ENCODE peak calls at places on chromosomes 6 and 20, in six cellular contexts. One of them, this sample, is unnamed.

GRCh38 chr6:89479902-89480301 is 47.0 kb downstream of the ANKRD6 start:
- DNase-seq in K562: no peak
- DNase-seq in GM12878: no peak
- DNase-seq in HepG2: no peak
- DNase-seq in H1: no peak
- DNase-seq in HL-60: no peak
- DNase-seq in this sample: no peak

GRCh38 chr6:150685860-150686259 is 86.2 kb downstream of the PLEKHG1 start:
- DNase-seq in K562: peak
- DNase-seq in HL-60: peak
- DNase-seq in H1: peak
- DNase-seq in HepG2: peak
- DNase-seq in GM12878: peak
- DNase-seq in this sample: peak

GRCh38 chr6:24659547-24659946 is 7.2 kb downstream of the TDP2 start:
- DNase-seq in HL-60: no peak
- DNase-seq in HepG2: no peak
- DNase-seq in K562: no peak
- DNase-seq in H1: no peak
- DNase-seq in GM12878: no peak
- DNase-seq in this sample: no peak

GRCh38 chr6:140857734-140858380 is 1274.9 kb upstream of the GJE1 start:
- DNase-seq in HL-60: no peak
- DNase-seq in GM12878: no peak
- DNase-seq in K562: no peak
- DNase-seq in HepG2: no peak
- DNase-seq in H1: no peak
- DNase-seq in this sample: no peak

GRCh38 chr6:145809785-145810184 is 4.8 kb downstream of the FBXO30 start:
- DNase-seq in HL-60: no peak
- DNase-seq in K562: no peak
- DNase-seq in HepG2: no peak
- DNase-seq in GM12878: no peak
- DNase-seq in H1: no peak
- DNase-seq in this sample: no peak

GRCh38 chr6:136763255-136763654 is 29.0 kb downstream of the MAP3K5 start:
- DNase-seq in HepG2: no peak
- DNase-seq in GM12878: no peak
- DNase-seq in HL-60: no peak
- DNase-seq in K562: no peak
- DNase-seq in H1: no peak
- DNase-seq in this sample: no peak

GRCh38 chr6:47420394-47421371 is 56.9 kb upstream of the CD2AP start:
- DNase-seq in HL-60: no peak
- DNase-seq in H1: no peak
- DNase-seq in HepG2: no peak
- DNase-seq in K562: peak
- DNase-seq in GM12878: no peak
- DNase-seq in this sample: no peak

GRCh38 chr6:23659125-23659524 is 466.9 kb upstream of the NRSN1 start:
- DNase-seq in GM12878: no peak
- DNase-seq in H1: peak
- DNase-seq in HepG2: peak
- DNase-seq in K562: no peak
- DNase-seq in HL-60: no peak
- DNase-seq in this sample: peak

GRCh38 chr20:57089701-57090144 is 176.7 kb downstream of the BMP7 start:
- DNase-seq in K562: peak
- DNase-seq in HepG2: peak
- DNase-seq in GM12878: no peak
- DNase-seq in H1: peak
- DNase-seq in HL-60: peak
- DNase-seq in this sample: peak

GRCh38 chr6:11648436-11648775 is 110.9 kb downstream of the TMEM170B start:
- DNase-seq in GM12878: no peak
- DNase-seq in HepG2: no peak
- DNase-seq in K562: no peak
- DNase-seq in H1: no peak
- DNase-seq in HL-60: no peak
- DNase-seq in this sample: no peak

GRCh38 chr20:9397928-9398327 is 116.5 kb upstream of the LAMP5 start:
- DNase-seq in HepG2: no peak
- DNase-seq in HL-60: no peak
- DNase-seq in H1: no peak
- DNase-seq in GM12878: no peak
- DNase-seq in K562: no peak
- DNase-seq in this sample: no peak

GRCh38 chr6:78340755-78341154 is 526.6 kb upstream of the IRAK1BP1 start:
- DNase-seq in HepG2: no peak
- DNase-seq in GM12878: no peak
- DNase-seq in K562: no peak
- DNase-seq in HL-60: no peak
- DNase-seq in H1: no peak
- DNase-seq in this sample: no peak

GRCh38 chr6:62714112-62714511 is 428.1 kb upstream of the KHDRBS2 start:
- DNase-seq in HL-60: no peak
- DNase-seq in HepG2: no peak
- DNase-seq in H1: no peak
- DNase-seq in K562: no peak
- DNase-seq in GM12878: no peak
- DNase-seq in this sample: no peak

GRCh38 chr6:3471286-3471685 is 14.4 kb upstream of the SLC22A23 start:
- DNase-seq in HepG2: no peak
- DNase-seq in K562: no peak
- DNase-seq in GM12878: no peak
- DNase-seq in H1: no peak
- DNase-seq in HL-60: no peak
- DNase-seq in this sample: no peak

GRCh38 chr6:2848851-2849250 is 7.2 kb upstream of the SERPINB1 start:
- DNase-seq in HepG2: no peak
- DNase-seq in K562: peak
- DNase-seq in H1: no peak
- DNase-seq in HL-60: no peak
- DNase-seq in GM12878: no peak
- DNase-seq in this sample: no peak

GRCh38 chr20:15703171-15703911 is 869.9 kb downstream of the KIF16B start:
- DNase-seq in HepG2: peak
- DNase-seq in H1: no peak
- DNase-seq in K562: no peak
- DNase-seq in GM12878: no peak
- DNase-seq in HL-60: no peak
- DNase-seq in this sample: no peak

GRCh38 chr6:113047148-113047547 is 700.0 kb downstream of the RFPL4B start:
- DNase-seq in GM12878: no peak
- DNase-seq in HepG2: no peak
- DNase-seq in H1: no peak
- DNase-seq in K562: no peak
- DNase-seq in HL-60: no peak
- DNase-seq in this sample: no peak

GRCh38 chr6:82204010-82204409 is 43.5 kb downstream of the IBTK start:
- DNase-seq in HepG2: no peak
- DNase-seq in H1: no peak
- DNase-seq in GM12878: no peak
- DNase-seq in HL-60: no peak
- DNase-seq in K562: no peak
- DNase-seq in this sample: no peak

GRCh38 chr6:82208914-82209313 is 38.6 kb downstream of the IBTK start:
- DNase-seq in H1: no peak
- DNase-seq in GM12878: no peak
- DNase-seq in K562: no peak
- DNase-seq in HepG2: no peak
- DNase-seq in HL-60: no peak
- DNase-seq in this sample: no peak

GRCh38 chr6:82211326-82211725 is 36.2 kb downstream of the IBTK start:
- DNase-seq in GM12878: no peak
- DNase-seq in K562: no peak
- DNase-seq in HepG2: no peak
- DNase-seq in HL-60: no peak
- DNase-seq in H1: no peak
- DNase-seq in this sample: no peak

DNA sequence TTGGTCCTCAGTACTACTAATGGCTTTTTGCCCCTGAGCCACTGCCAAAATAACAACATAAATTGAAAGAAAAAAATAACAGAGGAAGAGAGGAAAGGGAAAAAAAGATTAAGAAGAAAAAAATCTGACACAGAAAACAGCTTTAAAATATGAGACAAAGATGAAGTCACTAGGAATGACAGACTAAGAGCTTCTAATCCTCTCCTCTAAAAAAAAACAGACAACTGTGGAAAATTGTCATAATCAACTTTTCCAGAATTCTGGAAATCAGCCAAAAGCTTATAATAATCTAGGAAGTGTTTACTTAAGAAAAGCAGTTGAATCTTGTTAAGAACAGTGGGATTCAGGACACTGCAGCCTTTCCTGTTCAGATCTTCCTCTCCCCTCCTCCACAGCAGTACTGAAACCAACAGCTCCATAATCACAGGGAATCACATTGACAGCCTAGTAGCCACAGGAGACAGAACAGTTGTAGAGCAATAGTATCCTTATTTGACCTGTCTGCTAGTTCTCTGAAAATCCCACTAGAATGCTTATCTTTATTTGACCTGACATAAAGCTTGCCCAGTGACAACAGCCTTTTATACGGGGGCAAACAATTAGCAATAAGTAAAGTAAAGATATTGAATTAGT is 41.6 kb downstream of the IBTK start:
- DNase-seq in K562: peak
- DNase-seq in GM12878: no peak
- DNase-seq in HepG2: peak
- DNase-seq in H1: no peak
- DNase-seq in HL-60: no peak
- DNase-seq in this sample: peak
- TF ChIP-seq GABPA in K562: no peak
- TF ChIP-seq GABPA in GM12878: no peak
- TF ChIP-seq GABPA in HepG2: no peak
- TF ChIP-seq GABPA in H1: no peak
- TF ChIP-seq GABPA in HL-60: no peak
- TF ChIP-seq GABPA in this sample: no peak

GRCh38 chr6:44025226-44025625 is 102.0 kb downstream of the MRPL14 start:
- DNase-seq in GM12878: no peak
- DNase-seq in K562: no peak
- DNase-seq in HepG2: no peak
- DNase-seq in HL-60: no peak
- DNase-seq in H1: no peak
- DNase-seq in this sample: no peak
- TF ChIP-seq GABPA in GM12878: no peak
- TF ChIP-seq GABPA in K562: no peak
- TF ChIP-seq GABPA in HepG2: no peak
- TF ChIP-seq GABPA in HL-60: no peak
- TF ChIP-seq GABPA in H1: no peak
- TF ChIP-seq GABPA in this sample: no peak

DNA sequence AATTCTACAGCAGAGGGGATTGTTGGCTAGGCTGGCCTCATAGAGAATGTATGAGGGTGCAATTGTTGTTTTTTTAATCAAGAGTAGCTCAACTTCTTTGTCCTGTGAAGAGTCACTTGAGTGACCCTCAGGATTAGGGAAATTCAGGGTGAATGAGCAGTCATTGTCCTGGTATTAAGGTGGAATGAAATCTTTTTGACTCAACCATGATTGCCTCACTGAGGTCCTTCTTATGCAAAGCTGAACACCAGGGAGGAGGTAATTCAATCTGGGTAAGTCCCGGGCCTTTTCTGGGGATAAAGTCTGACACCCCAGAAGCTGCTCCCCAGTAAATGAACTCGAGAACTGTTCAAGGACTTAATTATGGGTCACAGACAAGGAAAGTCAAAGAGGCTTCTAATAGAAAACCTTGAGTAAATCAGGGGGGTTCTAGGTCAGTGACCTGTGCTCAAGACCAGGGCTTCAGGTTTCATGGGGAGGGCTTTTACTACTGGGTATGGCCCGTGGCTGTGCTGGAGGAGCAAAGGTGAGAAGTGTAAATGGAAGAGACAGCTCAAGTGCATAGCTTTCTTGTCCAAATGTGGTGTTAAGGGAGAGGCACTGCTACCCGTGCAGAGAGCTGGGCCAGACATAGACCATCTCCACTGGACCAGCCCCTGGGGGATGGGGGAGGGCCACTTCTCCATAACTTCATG is 25.3 kb upstream of the ZBTB24 start:
- DNase-seq in HL-60: no peak
- DNase-seq in K562: no peak
- DNase-seq in H1: no peak
- DNase-seq in HepG2: no peak
- DNase-seq in GM12878: no peak
- DNase-seq in this sample: no peak
- TF ChIP-seq GABPA in HL-60: no peak
- TF ChIP-seq GABPA in K562: no peak
- TF ChIP-seq GABPA in H1: no peak
- TF ChIP-seq GABPA in HepG2: no peak
- TF ChIP-seq GABPA in GM12878: no peak
- TF ChIP-seq GABPA in this sample: no peak

DNA sequence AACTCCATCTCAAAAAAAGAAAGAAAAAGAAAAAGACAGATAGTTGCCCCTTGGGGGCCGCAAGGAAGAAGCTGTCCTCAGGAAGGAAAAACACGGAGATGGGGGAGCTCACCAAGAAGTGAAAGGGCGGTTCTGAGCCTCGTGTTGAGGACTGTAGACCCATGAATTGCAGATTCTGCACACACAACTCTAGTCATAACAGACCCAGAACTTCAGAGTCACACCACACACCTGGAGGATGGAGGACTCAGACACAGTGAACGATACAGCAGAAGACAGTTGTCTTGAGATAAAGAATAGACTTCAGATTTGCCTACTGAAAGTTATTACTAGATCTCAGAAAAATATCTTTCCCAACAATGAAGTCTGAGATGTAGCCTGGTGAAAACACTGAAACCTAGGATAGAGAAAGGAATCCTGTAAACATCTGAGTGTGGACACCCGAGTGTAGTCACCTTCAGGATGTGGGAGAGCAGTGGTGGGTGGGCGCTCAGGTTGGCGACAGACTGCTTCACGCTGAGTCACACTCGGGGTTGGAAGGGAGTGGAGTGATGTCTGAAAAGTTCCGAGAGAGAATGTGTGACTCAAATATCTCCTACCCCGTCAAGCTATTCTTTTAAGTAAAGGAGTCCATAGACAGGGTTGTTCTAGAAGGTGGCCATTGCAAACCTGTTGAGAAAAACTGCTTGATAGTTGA is 88.1 kb downstream of the MAP3K4 start:
- DNase-seq in HepG2: no peak
- DNase-seq in GM12878: no peak
- DNase-seq in HL-60: no peak
- DNase-seq in H1: no peak
- DNase-seq in K562: no peak
- DNase-seq in this sample: no peak
- TF ChIP-seq GABPA in HepG2: no peak
- TF ChIP-seq GABPA in GM12878: no peak
- TF ChIP-seq GABPA in HL-60: no peak
- TF ChIP-seq GABPA in H1: no peak
- TF ChIP-seq GABPA in K562: no peak
- TF ChIP-seq GABPA in this sample: no peak

DNA sequence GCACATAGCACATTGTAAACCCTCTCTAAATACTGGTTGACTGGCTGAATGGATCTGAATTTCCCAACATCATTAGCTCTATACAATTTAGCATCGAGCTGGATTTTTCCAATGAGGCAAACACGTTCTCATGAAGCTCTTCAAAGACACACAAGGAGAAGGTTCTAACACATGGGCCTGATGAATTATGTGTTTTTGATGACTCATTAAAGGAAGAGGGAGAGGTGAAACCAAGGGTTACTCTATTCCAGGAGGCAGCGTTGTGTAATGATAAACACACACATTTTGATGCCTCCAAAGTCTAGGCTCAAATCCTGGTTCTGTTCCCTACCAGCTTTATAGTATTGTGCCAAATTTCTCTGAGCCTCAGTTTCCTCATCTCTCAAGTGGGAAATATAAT is 84.3 kb downstream of the PFDN4 start:
- DNase-seq in H1: no peak
- DNase-seq in GM12878: no peak
- DNase-seq in HepG2: no peak
- DNase-seq in HL-60: no peak
- DNase-seq in K562: no peak
- DNase-seq in this sample: no peak
- TF ChIP-seq GABPA in H1: no peak
- TF ChIP-seq GABPA in GM12878: no peak
- TF ChIP-seq GABPA in HepG2: no peak
- TF ChIP-seq GABPA in HL-60: no peak
- TF ChIP-seq GABPA in K562: no peak
- TF ChIP-seq GABPA in this sample: no peak